ENCODE peak calls at places on chromosome 6, in seven cellular contexts. L is breast epithelium, H is hepatocyte, T is BE2C, W is ovary, K is heart right ventricle, Y is choroid plexus epithelial cell. Q is an unnamed sample.

GRCh38 chr6:10300071-10300470 is 114.8 kb downstream of the TFAP2A start:
- DNase-seq in K (no peak), Y (no peak), L (no peak), W (no peak), H (no peak), T (no peak), Q (no peak)

GRCh38 chr6:30591008-30591407 is 19.8 kb downstream of the ABCF1 start:
- DNase-seq in Y (peak), K (no peak), H (peak), T (no peak), L (no peak), W (no peak), Q (no peak)

GRCh38 chr6:136288566-136289326 is 900 bp downstream of the BCLAF1 start:
- DNase-seq in K (peak), W (peak), H (peak), T (peak), L (peak), Y (peak), Q (peak)

GRCh38 chr6:79277109-79277508 is 42.6 kb upstream of the HMGN3 start:
- DNase-seq in W (no peak), Y (peak), K (no peak), T (no peak), H (no peak), L (no peak), Q (no peak)

GRCh38 chr6:169452117-169452868 is 198.6 kb upstream of the THBS2 start:
- DNase-seq in H (no peak), K (peak), L (peak), W (peak), Y (peak), T (no peak), Q (peak)

GRCh38 chr6:62803094-62803493 is 408.2 kb upstream of the FKBP1C start:
- DNase-seq in Y (no peak), W (no peak), L (no peak), T (no peak), K (no peak), H (no peak), Q (no peak)

GRCh38 chr6:78947962-78948361 is 80.6 kb downstream of the IRAK1BP1 start:
- DNase-seq in H (no peak), W (no peak), Y (peak), K (no peak), L (no peak), T (no peak), Q (no peak)

GRCh38 chr6:100999034-100999597 is 118.0 kb upstream of the ASCC3 start:
- DNase-seq in H (no peak), T (no peak), W (no peak), L (no peak), K (no peak), Y (no peak), Q (no peak)

GRCh38 chr6:47478233-47479155 is 905 bp downstream of the CD2AP start:
- DNase-seq in H (peak), K (no peak), T (no peak), Y (peak), L (peak), W (no peak), Q (no peak)

GRCh38 chr6:98838027-98838426 is 3.7 kb downstream of the POU3F2 start:
- DNase-seq in L (no peak), T (no peak), W (no peak), H (no peak), K (no peak), Y (no peak), Q (no peak)

GRCh38 chr6:152295346-152295745 is 341.8 kb downstream of the SYNE1 start:
- DNase-seq in T (no peak), H (no peak), W (no peak), K (no peak), Y (peak), L (no peak), Q (no peak)

GRCh38 chr6:151289399-151290007 is 49.7 kb downstream of the AKAP12 start:
- DNase-seq in Y (peak), W (no peak), H (no peak), T (no peak), L (no peak), K (no peak), Q (no peak)

GRCh38 chr6:11535801-11536230 is 1.7 kb upstream of the TMEM170B start:
- DNase-seq in H (peak), K (no peak), Y (peak), T (no peak), L (no peak), W (peak), Q (no peak)

GRCh38 chr6:163645560-163645959 is 231.0 kb downstream of the QKI start:
- DNase-seq in W (no peak), K (no peak), L (no peak), T (no peak), Y (peak), H (no peak), Q (no peak)

GRCh38 chr6:84762220-84762940 is 2.0 kb downstream of the TBX18 start:
- DNase-seq in L (no peak), T (peak), W (no peak), K (no peak), Y (peak), H (peak), Q (no peak)

GRCh38 chr6:56058636-56059035 is 183.2 kb upstream of the BMP5 start:
- DNase-seq in K (no peak), T (no peak), L (no peak), H (no peak), Y (no peak), W (no peak), Q (no peak)

GRCh38 chr6:27178001-27178730 is 69.3 kb upstream of the PRSS16 start:
- DNase-seq in H (peak), Y (peak), L (peak), T (peak), K (peak), W (peak), Q (no peak)

GRCh38 chr6:153059311-153059710 is 56.8 kb upstream of the MTRF1L start:
- DNase-seq in L (no peak), Y (peak), K (no peak), W (no peak), H (no peak), T (no peak), Q (no peak)

GRCh38 chr6:14442250-14442649 is 324.7 kb downstream of the CD83 start:
- DNase-seq in W (no peak), T (no peak), Y (no peak), K (no peak), H (no peak), L (no peak), Q (no peak)

GRCh38 chr6:110538416-110539060 is 62.1 kb upstream of the SLC22A16 start:
- DNase-seq in T (no peak), K (no peak), Y (no peak), H (no peak), W (no peak), L (no peak), Q (no peak)

GRCh38 chr6:170305772-170306323 is 710 bp upstream of the FAM120B start:
- DNase-seq in W (peak), K (no peak), T (no peak), Y (no peak), L (no peak), H (no peak), Q (no peak)

GRCh38 chr6:82622461-82622860 is 258.8 kb downstream of the TPBG start:
- DNase-seq in K (no peak), H (no peak), W (no peak), L (no peak), T (no peak), Y (no peak), Q (no peak)

GRCh38 chr6:18262812-18263560 is 1.3 kb downstream of the DEK start:
- DNase-seq in T (no peak), K (no peak), H (no peak), Y (peak), W (no peak), L (no peak), Q (no peak)

GRCh38 chr6:20660534-20660933 is 126.3 kb downstream of the CDKAL1 start:
- DNase-seq in T (no peak), Y (no peak), H (no peak), K (no peak), L (peak), W (no peak), Q (no peak)

GRCh38 chr6:114739656-114740055 is 396.8 kb upstream of the HS3ST5 start:
- DNase-seq in L (no peak), Y (no peak), T (peak), H (no peak), W (no peak), K (no peak), Q (no peak)

GRCh38 chr6:13370623-13371022 is 42.3 kb upstream of the TBC1D7 start:
- DNase-seq in H (no peak), Y (no peak), T (no peak), W (no peak), L (no peak), K (no peak), Q (no peak)

GRCh38 chr6:156963712-156964700 is 186.8 kb downstream of the ARID1B start:
- DNase-seq in T (no peak), K (no peak), Y (peak), L (no peak), H (peak), W (no peak), Q (no peak)

GRCh38 chr6:124356276-124356810 is 552.7 kb downstream of the NKAIN2 start:
- DNase-seq in K (no peak), H (no peak), T (no peak), Y (no peak), W (no peak), L (no peak), Q (no peak)

GRCh38 chr6:156809034-156809433 is 31.9 kb downstream of the ARID1B start:
- DNase-seq in Y (peak), K (no peak), T (peak), L (no peak), H (no peak), W (no peak), Q (no peak)

GRCh38 chr6:79777713-79778579 is 146.8 kb downstream of the SH3BGRL2 start:
- DNase-seq in H (peak), T (peak), W (peak), Y (peak), L (peak), K (peak), Q (peak)

GRCh38 chr6:136089885-136090284 is 160.2 kb downstream of the MTFR2 start:
- DNase-seq in L (no peak), W (no peak), H (no peak), T (no peak), K (no peak), Y (no peak), Q (no peak)

GRCh38 chr6:24749292-24749691 is 25.4 kb upstream of the GMNN start:
- DNase-seq in K (no peak), Y (no peak), W (no peak), H (no peak), T (no peak), L (no peak), Q (no peak)

GRCh38 chr6:132413501-132413805 is 12.2 kb upstream of the MOXD1 start:
- DNase-seq in H (no peak), Y (no peak), T (no peak), L (no peak), W (no peak), K (no peak), Q (no peak)

GRCh38 chr6:132414332-132414731 is 13.1 kb upstream of the MOXD1 start:
- DNase-seq in W (no peak), T (no peak), L (no peak), K (no peak), Y (no peak), H (no peak), Q (no peak)

GRCh38 chr6:132410840-132411239 is 9.6 kb upstream of the MOXD1 start:
- DNase-seq in Y (no peak), H (no peak), K (no peak), T (no peak), W (no peak), L (no peak), Q (no peak)

GRCh38 chr6:132412656-132413500 is 11.6 kb upstream of the MOXD1 start:
- DNase-seq in T (no peak), L (no peak), H (no peak), W (no peak), Y (peak), K (no peak), Q (no peak)

DNA sequence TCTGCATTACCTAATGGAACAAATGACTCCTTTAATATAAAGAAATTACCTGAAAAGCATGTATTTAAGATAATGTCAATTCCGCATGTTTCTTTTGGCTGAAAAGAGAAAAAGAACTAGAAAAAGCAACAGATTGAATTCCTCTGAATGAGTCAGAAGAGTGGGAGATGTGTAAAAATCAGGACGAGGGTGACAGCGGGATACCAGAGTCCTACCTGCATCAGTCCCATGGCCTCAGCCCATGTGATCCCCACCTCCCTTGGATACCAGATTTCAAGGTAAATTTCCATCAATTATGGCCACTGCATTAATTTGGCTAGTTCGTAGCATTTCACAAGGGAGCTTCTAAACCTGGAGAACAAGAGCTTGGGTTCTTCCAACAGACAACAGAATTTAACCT is 10.0 kb upstream of the MOXD1 start:
- DNase-seq in T (no peak), W (no peak), L (no peak), H (no peak), Y (no peak), K (no peak), Q (no peak)
- TF ChIP-seq CTCF in T (no peak), W (no peak), L (no peak), H (no peak), Y (no peak), K (no peak), Q (no peak)

GRCh38 chr6:146785001-146785585 is 186.3 kb downstream of the ADGB start:
- DNase-seq in L (no peak), T (peak), W (no peak), H (peak), K (no peak), Y (peak), Q (no peak)
- TF ChIP-seq CTCF in L (no peak), T (peak), W (no peak), H (peak), K (peak), Y (peak), Q (peak)

DNA sequence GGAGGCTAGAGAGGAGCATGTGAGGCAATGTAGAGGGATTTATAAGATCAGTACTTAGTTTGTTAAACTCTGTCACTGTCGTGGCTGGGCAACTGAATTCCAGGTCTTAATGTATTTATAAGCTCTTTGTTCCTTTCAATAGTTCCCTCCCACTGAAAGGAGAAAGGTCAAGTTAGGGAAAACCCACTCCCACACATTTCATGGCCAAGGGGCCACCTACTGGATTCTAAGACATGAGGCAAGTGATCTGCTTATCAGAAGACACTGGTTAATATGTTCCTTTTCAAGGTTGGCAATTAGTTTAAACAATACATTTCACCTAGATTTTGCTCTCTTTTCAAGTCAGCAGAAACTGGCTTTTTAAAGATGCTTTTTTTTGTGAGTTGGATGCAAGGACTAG is 5.4 kb upstream of the GSTA5 start:
- DNase-seq in W (no peak), H (no peak), T (no peak), Y (no peak), K (no peak), L (no peak), Q (no peak)
- TF ChIP-seq CTCF in W (no peak), H (no peak), T (no peak), Y (no peak), K (no peak), L (no peak), Q (no peak)

GRCh38 chr6:106796754-106797153 is 167.4 kb downstream of the QRSL1 start:
- DNase-seq in W (no peak), Y (no peak), L (no peak), H (no peak), T (no peak), K (no peak), Q (no peak)

GRCh38 chr6:106797186-106797585 is 167.8 kb downstream of the QRSL1 start:
- DNase-seq in T (no peak), Y (no peak), H (no peak), K (no peak), L (no peak), W (no peak), Q (no peak)

GRCh38 chr6:106790935-106791334 is 161.6 kb downstream of the QRSL1 start:
- DNase-seq in W (no peak), L (no peak), Y (no peak), K (no peak), T (no peak), H (no peak), Q (no peak)

GRCh38 chr6:106792536-106793236 is 163.3 kb downstream of the QRSL1 start:
- DNase-seq in K (no peak), H (no peak), L (no peak), Y (no peak), W (no peak), T (no peak), Q (no peak)

GRCh38 chr6:106794129-106794528 is 164.8 kb downstream of the QRSL1 start:
- DNase-seq in H (no peak), W (no peak), L (no peak), K (no peak), T (no peak), Y (no peak), Q (no peak)
- TF ChIP-seq CTCF in H (no peak), W (no peak), L (no peak), K (no peak), T (no peak), Y (no peak), Q (no peak)

GRCh38 chr6:38973178-38974057 is 75.2 kb upstream of the GLP1R start:
- DNase-seq in Y (peak), K (peak), L (no peak), H (peak), W (no peak), T (peak), Q (no peak)
- TF ChIP-seq CTCF in Y (peak), K (peak), L (no peak), H (peak), W (no peak), T (peak), Q (peak)

GRCh38 chr6:104941694-104942177 is 15.2 kb upstream of the LIN28B start:
- DNase-seq in K (no peak), L (no peak), T (no peak), Y (no peak), W (no peak), H (no peak), Q (no peak)
- TF ChIP-seq CTCF in K (no peak), L (no peak), T (no peak), Y (no peak), W (no peak), H (no peak), Q (no peak)

GRCh38 chr6:1686117-1687098 is 76.7 kb downstream of the FOXC1 start:
- DNase-seq in H (no peak), K (peak), L (no peak), T (no peak), Y (peak), W (peak), Q (no peak)
- TF ChIP-seq CTCF in H (peak), K (no peak), L (no peak), T (peak), Y (peak), W (no peak), Q (no peak)

DNA sequence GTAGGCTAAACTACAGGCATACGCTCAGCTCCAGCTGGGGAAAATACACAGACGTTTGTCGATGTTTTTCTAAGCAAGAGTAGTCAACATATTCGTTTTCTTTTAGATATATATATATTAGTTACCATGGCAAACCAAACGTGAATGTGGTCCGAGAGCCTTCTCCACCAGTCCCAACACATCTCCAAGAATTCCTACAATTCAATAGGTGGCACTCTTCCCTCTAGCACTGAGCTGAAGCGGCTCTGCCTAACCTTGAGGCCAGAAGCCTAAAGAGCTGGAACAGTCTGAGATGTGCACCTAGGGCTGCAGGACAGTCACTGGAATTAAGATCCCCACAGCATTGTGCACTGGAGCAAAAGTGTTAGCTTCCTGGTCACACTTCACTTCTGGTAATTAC is 70.3 kb upstream of the BEND3 start:
- DNase-seq in W (no peak), L (no peak), T (peak), Y (peak), H (peak), K (no peak), Q (no peak)
- TF ChIP-seq CTCF in W (no peak), L (no peak), T (peak), Y (peak), H (peak), K (no peak), Q (peak)

GRCh38 chr6:122788663-122789062 is 395 bp upstream of the SMPDL3A start:
- DNase-seq in Y (peak), H (no peak), L (no peak), K (no peak), T (no peak), W (no peak), Q (no peak)

GRCh38 chr6:122789862-122790739 is 1.0 kb downstream of the SMPDL3A start:
- DNase-seq in K (no peak), W (no peak), Y (peak), T (peak), H (peak), L (peak), Q (no peak)

GRCh38 chr6:122789078-122789861 is at the start of gene SMPDL3A:
- DNase-seq in Y (peak), T (peak), W (peak), K (peak), L (peak), H (peak), Q (peak)

GRCh38 chr6:122790740-122791679 is 2.0 kb downstream of the SMPDL3A start:
- DNase-seq in L (no peak), H (peak), W (no peak), K (no peak), Y (peak), T (no peak), Q (peak)

DNA sequence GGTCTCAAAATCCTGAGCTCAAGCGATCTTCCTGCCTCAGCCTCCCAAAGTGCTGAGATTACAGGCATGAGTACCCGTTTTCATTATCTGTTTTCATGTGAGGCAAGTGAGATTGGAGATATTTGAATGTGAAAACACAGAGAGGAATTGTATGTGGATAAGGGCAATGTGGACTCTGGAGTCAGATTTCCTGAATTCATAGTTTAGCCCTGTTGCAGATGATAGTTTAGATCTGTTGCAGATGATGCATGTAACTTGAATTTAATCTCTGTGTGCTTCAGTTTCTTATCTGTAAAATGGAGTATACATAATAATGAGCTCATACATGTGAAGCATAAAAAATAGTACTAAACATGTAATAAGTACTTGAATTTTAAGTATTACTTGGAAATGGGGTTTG is 3.7 kb downstream of the SMPDL3A start:
- DNase-seq in H (no peak), Y (no peak), L (no peak), K (no peak), W (no peak), T (no peak), Q (no peak)
- TF ChIP-seq CTCF in H (no peak), Y (no peak), L (no peak), K (no peak), W (no peak), T (no peak), Q (no peak)

DNA sequence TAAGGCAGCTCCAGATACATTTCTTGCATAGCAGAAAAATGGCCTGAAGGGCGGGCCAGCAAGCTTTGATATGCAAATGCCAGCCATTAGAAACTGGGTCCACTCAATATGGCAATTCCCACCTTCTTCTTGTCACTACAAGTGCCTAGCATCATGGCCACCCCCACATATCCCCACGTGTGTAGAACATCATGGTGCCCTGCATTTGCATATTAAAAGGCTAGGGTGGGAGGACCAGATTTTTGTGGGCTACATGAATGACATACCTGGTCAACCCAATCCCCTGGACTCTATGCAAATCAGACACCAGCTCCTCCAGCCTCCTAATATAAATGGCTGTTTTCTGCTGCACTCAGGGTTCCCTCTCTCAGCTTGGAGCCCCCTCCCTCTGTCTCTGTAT is 31.7 kb downstream of the PLN start:
- DNase-seq in T (no peak), W (no peak), Y (no peak), L (no peak), H (no peak), K (no peak), Q (no peak)
- TF ChIP-seq CTCF in T (no peak), W (no peak), Y (no peak), L (no peak), H (no peak), K (no peak), Q (no peak)